ENCODE peak calls at places on chromosome 2, in six cellular contexts. One of them, this sample, is unnamed.
A peak's percentile ranks its signal among the peaks of the same experiment; 100 is the strongest.

GRCh38 chr2:173165443-173166234 is 90.0 kb downstream of the MAP3K20 start:
- DNase-seq in fibroblast of villous mesenchyme: no peak
- DNase-seq in Peyer's patch: no peak
- DNase-seq in transverse colon: no peak
- DNase-seq in AG09309: no peak
- DNase-seq in HCT116: no peak
- DNase-seq in this sample: no peak

GRCh38 chr2:226915846-226916360 is 80.0 kb downstream of the RHBDD1 start:
- DNase-seq in fibroblast of villous mesenchyme: peak; percentile 78
- DNase-seq in Peyer's patch: no peak
- DNase-seq in transverse colon: no peak
- DNase-seq in AG09309: peak; percentile 53
- DNase-seq in HCT116: no peak
- DNase-seq in this sample: no peak

GRCh38 chr2:95068256-95068655 is 42.7 kb downstream of the MAL start:
- DNase-seq in fibroblast of villous mesenchyme: no peak
- DNase-seq in Peyer's patch: no peak
- DNase-seq in transverse colon: no peak
- DNase-seq in AG09309: no peak
- DNase-seq in HCT116: no peak
- DNase-seq in this sample: no peak

GRCh38 chr2:218360453-218360852 is 3.8 kb downstream of the CATIP start:
- DNase-seq in fibroblast of villous mesenchyme: no peak
- DNase-seq in Peyer's patch: no peak
- DNase-seq in transverse colon: no peak
- DNase-seq in AG09309: no peak
- DNase-seq in HCT116: no peak
- DNase-seq in this sample: no peak

GRCh38 chr2:98560256-98560771 is 48.0 kb downstream of the COA5 start:
- DNase-seq in fibroblast of villous mesenchyme: peak; percentile 81
- DNase-seq in Peyer's patch: no peak
- DNase-seq in transverse colon: no peak
- DNase-seq in AG09309: peak; percentile 61
- DNase-seq in HCT116: no peak
- DNase-seq in this sample: no peak

GRCh38 chr2:60555066-60555793 is 1.8 kb upstream of the BCL11A start:
- DNase-seq in fibroblast of villous mesenchyme: peak; percentile 65
- DNase-seq in Peyer's patch: peak; percentile 76
- DNase-seq in transverse colon: peak; percentile 80
- DNase-seq in AG09309: no peak
- DNase-seq in HCT116: peak; percentile 36
- DNase-seq in this sample: no peak

GRCh38 chr2:4354164-4354563 is 650.8 kb downstream of the DCDC2C start:
- DNase-seq in fibroblast of villous mesenchyme: no peak
- DNase-seq in Peyer's patch: no peak
- DNase-seq in transverse colon: no peak
- DNase-seq in AG09309: no peak
- DNase-seq in HCT116: no peak
- DNase-seq in this sample: no peak

GRCh38 chr2:65056215-65056989 is at the start of gene CEP68:
- DNase-seq in fibroblast of villous mesenchyme: peak; percentile 97
- DNase-seq in Peyer's patch: peak; percentile 96
- DNase-seq in transverse colon: peak; percentile 98
- DNase-seq in AG09309: peak; percentile 86
- DNase-seq in HCT116: peak; percentile 93
- DNase-seq in this sample: peak; percentile 98

GRCh38 chr2:64214281-64215115 is 70.3 kb upstream of the PELI1 start:
- DNase-seq in fibroblast of villous mesenchyme: no peak
- DNase-seq in Peyer's patch: no peak
- DNase-seq in transverse colon: peak; percentile 40
- DNase-seq in AG09309: no peak
- DNase-seq in HCT116: no peak
- DNase-seq in this sample: no peak

GRCh38 chr2:68745006-68745405 is 10.4 kb downstream of the ARHGAP25 start:
- DNase-seq in fibroblast of villous mesenchyme: no peak
- DNase-seq in Peyer's patch: no peak
- DNase-seq in transverse colon: no peak
- DNase-seq in AG09309: no peak
- DNase-seq in HCT116: no peak
- DNase-seq in this sample: no peak

GRCh38 chr2:140203347-140203746 is 1423.2 kb upstream of the NXPH2 start:
- DNase-seq in fibroblast of villous mesenchyme: no peak
- DNase-seq in Peyer's patch: no peak
- DNase-seq in transverse colon: no peak
- DNase-seq in AG09309: no peak
- DNase-seq in HCT116: no peak
- DNase-seq in this sample: no peak

GRCh38 chr2:168220971-168221819 is 26.2 kb downstream of the STK39 start:
- DNase-seq in fibroblast of villous mesenchyme: no peak
- DNase-seq in Peyer's patch: no peak
- DNase-seq in transverse colon: no peak
- DNase-seq in AG09309: no peak
- DNase-seq in HCT116: no peak
- DNase-seq in this sample: no peak

GRCh38 chr2:151251012-151251411 is 10.7 kb downstream of the RBM43 start:
- DNase-seq in fibroblast of villous mesenchyme: peak; percentile 82
- DNase-seq in Peyer's patch: no peak
- DNase-seq in transverse colon: no peak
- DNase-seq in AG09309: peak; percentile 68
- DNase-seq in HCT116: no peak
- DNase-seq in this sample: no peak

GRCh38 chr2:174336403-174337336 is 1.9 kb downstream of the SP9 start:
- DNase-seq in fibroblast of villous mesenchyme: no peak
- DNase-seq in Peyer's patch: peak; percentile 78
- DNase-seq in transverse colon: peak; percentile 64
- DNase-seq in AG09309: no peak
- DNase-seq in HCT116: peak; percentile 48
- DNase-seq in this sample: no peak

GRCh38 chr2:156486175-156486574 is 50.0 kb downstream of the GPD2 start:
- DNase-seq in fibroblast of villous mesenchyme: no peak
- DNase-seq in Peyer's patch: no peak
- DNase-seq in transverse colon: no peak
- DNase-seq in AG09309: no peak
- DNase-seq in HCT116: no peak
- DNase-seq in this sample: no peak

GRCh38 chr2:55419236-55419513 is 481 bp downstream of the CCDC88A start:
- DNase-seq in fibroblast of villous mesenchyme: peak; percentile 39
- DNase-seq in Peyer's patch: no peak
- DNase-seq in transverse colon: peak; percentile 24
- DNase-seq in AG09309: no peak
- DNase-seq in HCT116: no peak
- DNase-seq in this sample: no peak

GRCh38 chr2:25879133-25879730 is 945 bp upstream of the ASXL2 start:
- DNase-seq in fibroblast of villous mesenchyme: peak; percentile 65
- DNase-seq in Peyer's patch: no peak
- DNase-seq in transverse colon: no peak
- DNase-seq in AG09309: peak; percentile 25
- DNase-seq in HCT116: no peak
- DNase-seq in this sample: no peak

GRCh38 chr2:522776-523175 is 154.4 kb downstream of the TMEM18 start:
- DNase-seq in fibroblast of villous mesenchyme: no peak
- DNase-seq in Peyer's patch: no peak
- DNase-seq in transverse colon: no peak
- DNase-seq in AG09309: no peak
- DNase-seq in HCT116: no peak
- DNase-seq in this sample: no peak

GRCh38 chr2:41723531-41723930 is 324.3 kb upstream of the PKDCC start:
- DNase-seq in fibroblast of villous mesenchyme: no peak
- DNase-seq in Peyer's patch: no peak
- DNase-seq in transverse colon: no peak
- DNase-seq in AG09309: no peak
- DNase-seq in HCT116: no peak
- DNase-seq in this sample: no peak

GRCh38 chr2:109458512-109458911 is 155.3 kb downstream of the SEPTIN10 start:
- DNase-seq in fibroblast of villous mesenchyme: no peak
- DNase-seq in Peyer's patch: no peak
- DNase-seq in transverse colon: no peak
- DNase-seq in AG09309: no peak
- DNase-seq in HCT116: no peak
- DNase-seq in this sample: no peak

GRCh38 chr2:109457366-109457765 is 156.4 kb downstream of the SEPTIN10 start:
- DNase-seq in fibroblast of villous mesenchyme: no peak
- DNase-seq in Peyer's patch: no peak
- DNase-seq in transverse colon: no peak
- DNase-seq in AG09309: no peak
- DNase-seq in HCT116: no peak
- DNase-seq in this sample: no peak

GRCh38 chr2:109459485-109459884 is 154.3 kb downstream of the SEPTIN10 start:
- DNase-seq in fibroblast of villous mesenchyme: no peak
- DNase-seq in Peyer's patch: no peak
- DNase-seq in transverse colon: no peak
- DNase-seq in AG09309: no peak
- DNase-seq in HCT116: no peak
- DNase-seq in this sample: no peak

GRCh38 chr2:109456776-109457175 is 157.0 kb downstream of the SEPTIN10 start:
- DNase-seq in fibroblast of villous mesenchyme: no peak
- DNase-seq in Peyer's patch: no peak
- DNase-seq in transverse colon: no peak
- DNase-seq in AG09309: no peak
- DNase-seq in HCT116: no peak
- DNase-seq in this sample: no peak

GRCh38 chr2:109457811-109458210 is 156.0 kb downstream of the SEPTIN10 start:
- DNase-seq in fibroblast of villous mesenchyme: no peak
- DNase-seq in Peyer's patch: no peak
- DNase-seq in transverse colon: no peak
- DNase-seq in AG09309: no peak
- DNase-seq in HCT116: peak; percentile 7
- DNase-seq in this sample: no peak
- TF ChIP-seq CTCF in fibroblast of villous mesenchyme: no peak
- TF ChIP-seq CTCF in Peyer's patch: no peak
- TF ChIP-seq CTCF in transverse colon: no peak
- TF ChIP-seq CTCF in AG09309: no peak
- TF ChIP-seq CTCF in HCT116: no peak
- TF ChIP-seq CTCF in this sample: peak; percentile 32

GRCh38 chr2:62339837-62340236 is 143.9 kb downstream of the B3GNT2 start:
- DNase-seq in fibroblast of villous mesenchyme: no peak
- DNase-seq in Peyer's patch: no peak
- DNase-seq in transverse colon: no peak
- DNase-seq in AG09309: no peak
- DNase-seq in HCT116: no peak
- DNase-seq in this sample: no peak

GRCh38 chr2:62340981-62341624 is 145.2 kb downstream of the B3GNT2 start:
- DNase-seq in fibroblast of villous mesenchyme: peak; percentile 41
- DNase-seq in Peyer's patch: no peak
- DNase-seq in transverse colon: peak; percentile 14
- DNase-seq in AG09309: no peak
- DNase-seq in HCT116: no peak
- DNase-seq in this sample: no peak

GRCh38 chr2:62344472-62344871 is 148.6 kb downstream of the B3GNT2 start:
- DNase-seq in fibroblast of villous mesenchyme: no peak
- DNase-seq in Peyer's patch: no peak
- DNase-seq in transverse colon: no peak
- DNase-seq in AG09309: no peak
- DNase-seq in HCT116: no peak
- DNase-seq in this sample: no peak

GRCh38 chr2:62343636-62344349 is 147.9 kb downstream of the B3GNT2 start:
- DNase-seq in fibroblast of villous mesenchyme: no peak
- DNase-seq in Peyer's patch: no peak
- DNase-seq in transverse colon: no peak
- DNase-seq in AG09309: no peak
- DNase-seq in HCT116: no peak
- DNase-seq in this sample: no peak

GRCh38 chr2:62343206-62343605 is 147.3 kb downstream of the B3GNT2 start:
- DNase-seq in fibroblast of villous mesenchyme: no peak
- DNase-seq in Peyer's patch: no peak
- DNase-seq in transverse colon: no peak
- DNase-seq in AG09309: no peak
- DNase-seq in HCT116: no peak
- DNase-seq in this sample: no peak
- TF ChIP-seq CTCF in fibroblast of villous mesenchyme: no peak
- TF ChIP-seq CTCF in Peyer's patch: no peak
- TF ChIP-seq CTCF in transverse colon: no peak
- TF ChIP-seq CTCF in AG09309: no peak
- TF ChIP-seq CTCF in HCT116: no peak
- TF ChIP-seq CTCF in this sample: no peak

GRCh38 chr2:70903641-70904340 is 31.9 kb upstream of the ATP6V1B1 start:
- DNase-seq in fibroblast of villous mesenchyme: no peak
- DNase-seq in Peyer's patch: no peak
- DNase-seq in transverse colon: no peak
- DNase-seq in AG09309: no peak
- DNase-seq in HCT116: no peak
- DNase-seq in this sample: peak; percentile 63

GRCh38 chr2:70905443-70905842 is 30.3 kb upstream of the ATP6V1B1 start:
- DNase-seq in fibroblast of villous mesenchyme: no peak
- DNase-seq in Peyer's patch: no peak
- DNase-seq in transverse colon: no peak
- DNase-seq in AG09309: no peak
- DNase-seq in HCT116: no peak
- DNase-seq in this sample: peak; percentile 54

GRCh38 chr2:70906022-70906421 is 29.7 kb upstream of the ATP6V1B1 start:
- DNase-seq in fibroblast of villous mesenchyme: no peak
- DNase-seq in Peyer's patch: no peak
- DNase-seq in transverse colon: no peak
- DNase-seq in AG09309: no peak
- DNase-seq in HCT116: no peak
- DNase-seq in this sample: peak; percentile 50

GRCh38 chr2:70903171-70903570 is 32.5 kb upstream of the ATP6V1B1 start:
- DNase-seq in fibroblast of villous mesenchyme: no peak
- DNase-seq in Peyer's patch: no peak
- DNase-seq in transverse colon: no peak
- DNase-seq in AG09309: no peak
- DNase-seq in HCT116: no peak
- DNase-seq in this sample: peak; percentile 40

DNA sequence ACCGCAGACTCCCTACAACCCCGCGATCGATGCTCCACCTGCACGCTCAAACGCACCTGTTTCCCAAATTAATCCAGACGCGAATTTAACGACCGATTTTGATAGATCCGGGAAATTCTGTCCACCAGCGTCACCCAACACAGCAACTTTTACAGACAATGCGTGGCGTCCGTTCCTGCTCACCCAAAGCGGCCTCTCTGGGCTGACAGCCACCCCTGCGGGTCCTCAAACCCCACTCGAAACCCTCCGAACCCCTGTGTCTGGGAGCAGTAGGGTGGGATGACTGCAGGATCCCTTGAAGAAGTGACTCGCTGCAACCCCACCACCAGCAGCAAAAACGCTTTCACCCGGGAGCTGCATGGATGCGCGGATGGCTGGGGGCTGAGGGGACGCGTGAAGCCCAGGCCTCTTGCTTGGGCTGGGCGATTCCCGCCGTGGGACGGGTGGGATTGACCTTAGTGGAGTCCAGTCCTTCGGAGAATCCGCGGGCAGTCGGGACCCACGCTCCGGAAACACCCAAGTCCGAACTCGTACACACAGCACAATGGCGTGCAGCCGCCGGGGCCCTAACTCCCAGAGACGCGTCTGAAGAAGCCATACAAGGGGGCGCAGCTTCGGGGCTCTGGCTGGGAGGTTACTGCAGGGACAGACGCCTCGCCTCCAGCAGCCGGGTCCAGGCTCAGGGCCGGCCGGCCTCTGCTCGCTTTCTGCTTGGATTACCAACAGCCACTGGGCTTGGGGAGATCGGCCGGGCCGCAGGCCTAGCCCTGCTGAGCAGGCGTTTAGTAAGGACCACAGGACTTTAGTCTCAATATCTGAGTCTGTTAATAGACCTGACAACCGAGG is 31.1 kb upstream of the ATP6V1B1 start:
- DNase-seq in fibroblast of villous mesenchyme: no peak
- DNase-seq in Peyer's patch: no peak
- DNase-seq in transverse colon: no peak
- DNase-seq in AG09309: no peak
- DNase-seq in HCT116: no peak
- DNase-seq in this sample: peak; percentile 65
- TF ChIP-seq CTCF in fibroblast of villous mesenchyme: no peak
- TF ChIP-seq CTCF in Peyer's patch: no peak
- TF ChIP-seq CTCF in transverse colon: no peak
- TF ChIP-seq CTCF in AG09309: no peak
- TF ChIP-seq CTCF in HCT116: no peak
- TF ChIP-seq CTCF in this sample: no peak

GRCh38 chr2:190266314-190266713 is 53.3 kb downstream of the HIBCH start:
- DNase-seq in fibroblast of villous mesenchyme: no peak
- DNase-seq in Peyer's patch: no peak
- DNase-seq in transverse colon: no peak
- DNase-seq in AG09309: no peak
- DNase-seq in HCT116: no peak
- DNase-seq in this sample: no peak
- TF ChIP-seq CTCF in fibroblast of villous mesenchyme: no peak
- TF ChIP-seq CTCF in Peyer's patch: no peak
- TF ChIP-seq CTCF in transverse colon: no peak
- TF ChIP-seq CTCF in AG09309: no peak
- TF ChIP-seq CTCF in HCT116: no peak
- TF ChIP-seq CTCF in this sample: no peak

This sample was measured in type B pancreatic cell.